ENCODE peak calls at places on chromosomes 4 and X, in five cellular contexts. V, O, D, J and F are unnamed samples.

GRCh38 chr4:184649971-184650855 is 675 bp downstream of the PRIMPOL start:
- DNase-seq in V (no peak), O (peak; percentile 32), D (peak; percentile 43), J (no peak), F (peak; percentile 49)

GRCh38 chr4:168854216-168854921 is 155.7 kb downstream of the CBR4 start:
- DNase-seq in V (no peak), O (no peak), D (no peak), J (no peak), F (no peak)

GRCh38 chrX:70452143-70452733 is 7.6 kb downstream of the DLG3 start:
- DNase-seq in V (peak; percentile 62), O (peak; percentile 49), D (peak; percentile 44), J (peak; percentile 37), F (peak; percentile 47)

GRCh38 chrX:139112432-139112831 is 400.9 kb upstream of the FGF13 start:
- DNase-seq in V (no peak), O (no peak), D (no peak), J (no peak), F (peak; percentile 75)

GRCh38 chrX:130746077-130746476 is 156.9 kb downstream of the ENOX2 start:
- DNase-seq in V (no peak), O (no peak), D (no peak), J (no peak), F (no peak)

GRCh38 chr4:4849106-4849505 is 10.4 kb upstream of the MSX1 start:
- DNase-seq in V (no peak), O (no peak), D (no peak), J (no peak), F (no peak)

GRCh38 chr4:86963697-86964096 is 28.9 kb downstream of the AFF1 start:
- DNase-seq in V (no peak), O (no peak), D (no peak), J (no peak), F (peak; percentile 55)

GRCh38 chr4:21046121-21046520 is 345.9 kb downstream of the PACRGL start:
- DNase-seq in V (no peak), O (no peak), D (peak; percentile 11), J (no peak), F (peak; percentile 68)

GRCh38 chr4:163665521-163666334 is 171.2 kb downstream of the TMA16 start:
- DNase-seq in V (no peak), O (no peak), D (no peak), J (no peak), F (peak; percentile 14)
- TF ChIP-seq CTCF in V (no peak), O (no peak), D (no peak), J (no peak), F (no peak)

DNA sequence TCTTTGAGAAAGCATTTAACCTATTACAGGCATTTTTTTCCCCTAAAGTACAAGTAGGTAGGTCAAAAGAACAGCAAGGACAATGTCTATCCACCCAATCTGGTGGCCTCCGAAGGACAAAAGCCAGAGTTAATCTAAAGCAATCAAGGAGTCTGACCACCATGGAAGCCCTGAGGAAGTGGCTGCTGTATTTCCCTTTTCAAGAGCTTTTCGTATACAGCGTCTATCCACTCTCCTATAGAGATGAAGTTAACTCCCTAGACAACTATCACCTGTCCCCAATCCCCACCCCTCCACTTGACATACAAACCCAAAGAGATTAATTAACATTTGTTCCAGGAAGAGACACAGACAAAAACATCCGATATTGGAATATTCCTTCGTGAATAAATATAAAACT is 85.5 kb downstream of the SNCA start:
- DNase-seq in V (no peak), O (no peak), D (no peak), J (no peak), F (no peak)
- TF ChIP-seq CTCF in V (no peak), O (no peak), D (no peak), J (no peak), F (no peak)

DNA sequence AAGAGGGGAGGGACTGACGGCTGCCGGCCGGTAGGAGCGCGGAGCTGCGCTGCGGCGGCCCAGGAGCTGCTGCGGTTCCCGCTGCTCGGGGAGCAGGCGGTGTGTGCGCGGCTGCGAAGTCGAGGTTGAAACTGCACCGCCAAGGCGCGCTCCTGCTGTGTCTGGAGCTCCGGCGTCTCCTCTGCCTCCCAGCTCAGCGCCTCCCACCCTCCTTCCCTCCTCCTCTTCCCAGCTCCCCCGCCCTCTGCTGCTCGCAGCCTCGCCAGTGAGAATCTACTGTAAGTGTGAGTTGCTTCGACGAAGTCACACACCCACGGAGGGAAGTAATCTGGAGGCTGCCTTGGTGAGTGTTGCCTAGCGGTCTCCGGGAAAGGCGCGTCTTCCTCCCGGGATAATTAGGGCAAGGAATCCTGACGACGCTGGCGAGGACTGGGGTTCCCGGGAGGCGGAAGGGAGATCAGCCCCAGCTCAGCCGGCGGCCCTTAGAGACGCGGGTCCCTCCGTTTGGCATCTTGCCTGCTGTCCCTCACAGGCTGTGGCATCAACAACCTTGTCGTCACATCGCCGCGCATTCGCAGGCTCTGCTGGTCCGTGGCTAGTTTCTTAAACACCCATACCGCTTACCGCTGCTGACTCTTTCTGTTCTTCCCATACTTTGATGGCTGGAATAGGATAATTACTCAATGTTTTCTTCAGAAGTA is at the start of gene EPHA5:
- DNase-seq in V (peak; percentile 55), O (peak; percentile 33), D (peak; percentile 91), J (peak; percentile 28), F (peak; percentile 78)
- TF ChIP-seq CTCF in V (no peak), O (no peak), D (peak; percentile 12), J (no peak), F (no peak)

DNA sequence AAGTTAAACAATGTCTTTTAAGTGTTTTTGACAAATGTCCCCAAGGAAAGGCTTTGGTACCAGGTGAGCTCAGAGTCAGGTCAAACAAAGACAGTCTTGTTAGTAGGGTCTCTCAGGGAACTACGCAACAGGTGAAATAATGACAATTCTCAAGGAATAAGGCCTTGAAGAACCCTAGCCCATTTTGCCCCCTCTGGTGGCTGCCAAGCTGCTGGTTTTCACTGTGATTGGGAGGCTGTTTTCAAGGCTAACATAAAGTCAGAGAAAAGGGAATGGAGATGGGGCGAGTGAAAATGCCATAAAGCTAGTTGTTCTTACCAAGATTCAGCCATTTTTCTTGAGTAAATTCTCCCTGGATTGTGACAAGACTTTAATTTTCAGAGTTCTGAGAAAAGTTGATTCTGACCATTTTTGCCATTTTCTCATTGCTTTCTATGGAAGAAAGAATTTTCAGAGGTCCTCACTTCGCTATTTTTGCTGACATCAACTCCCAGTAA is 58.7 kb downstream of the RWDD4 start:
- DNase-seq in V (no peak), O (no peak), D (peak; percentile 22), J (no peak), F (peak; percentile 17)
- TF ChIP-seq CTCF in V (peak; percentile 36), O (no peak), D (peak; percentile 49), J (no peak), F (no peak)

DNA sequence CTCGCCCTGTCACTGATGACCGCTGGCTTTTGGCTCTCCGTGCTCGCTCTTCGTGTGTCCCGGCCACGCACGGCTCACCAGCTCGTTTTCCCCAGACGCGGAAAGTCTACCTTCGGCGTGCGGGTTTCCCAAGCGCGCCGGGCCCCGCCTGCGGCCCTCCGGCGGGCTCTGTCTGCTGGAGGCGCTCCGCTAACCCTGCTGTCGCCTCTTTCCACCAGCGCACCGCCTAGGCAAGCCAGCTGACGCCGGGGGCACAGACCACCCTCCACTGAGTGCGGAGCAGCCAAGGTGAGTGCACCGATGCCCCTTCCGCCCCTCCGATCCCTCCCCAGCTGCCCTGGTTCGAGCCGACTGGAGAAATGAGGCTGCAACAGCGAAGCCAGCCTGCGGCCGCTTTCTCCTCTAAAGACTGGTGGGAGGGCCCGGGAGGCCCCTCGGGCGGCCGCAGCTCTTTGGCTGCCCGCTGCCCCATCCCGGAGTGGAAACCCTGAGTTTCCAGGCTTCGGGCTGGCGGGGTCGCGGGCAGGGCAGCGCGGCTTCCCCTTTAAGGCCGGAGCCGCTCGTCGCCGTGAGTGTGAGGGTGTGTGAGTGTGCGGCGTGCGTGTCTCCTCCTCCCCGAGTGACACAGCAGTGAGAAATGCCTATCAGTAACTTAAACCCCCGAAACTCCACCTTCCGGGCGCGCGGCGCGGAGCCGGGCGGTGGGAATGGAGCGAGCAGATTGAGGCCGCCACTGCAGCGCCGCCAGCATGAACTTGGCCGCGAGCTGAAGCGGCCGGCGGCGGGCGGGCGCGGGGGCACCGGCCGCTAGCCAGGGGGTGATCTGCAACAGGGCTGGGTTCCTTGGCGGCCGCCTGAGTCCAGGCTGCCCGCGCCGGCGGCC is at the start of gene MAMLD1:
- DNase-seq in V (no peak), O (peak; percentile 84), D (peak; percentile 80), J (peak; percentile 80), F (peak; percentile 74)
- TF ChIP-seq CTCF in V (no peak), O (no peak), D (no peak), J (peak; percentile 7), F (no peak)

GRCh38 chr4:7335363-7336066 is 99.2 kb downstream of the PSAPL1 start:
- DNase-seq in V (peak; percentile 63), O (no peak), D (peak; percentile 29), J (peak; percentile 57), F (peak; percentile 58)

GRCh38 chr4:7333024-7333780 is 101.5 kb downstream of the PSAPL1 start:
- DNase-seq in V (no peak), O (no peak), D (no peak), J (no peak), F (no peak)

GRCh38 chr4:7334521-7335275 is 100.0 kb downstream of the PSAPL1 start:
- DNase-seq in V (no peak), O (no peak), D (no peak), J (no peak), F (no peak)

GRCh38 chr4:7332216-7333023 is 102.3 kb downstream of the PSAPL1 start:
- DNase-seq in V (no peak), O (no peak), D (peak; percentile 54), J (no peak), F (peak; percentile 43)

GRCh38 chr4:7333801-7334421 is 100.8 kb downstream of the PSAPL1 start:
- DNase-seq in V (no peak), O (no peak), D (no peak), J (no peak), F (no peak)
- TF ChIP-seq CTCF in V (no peak), O (no peak), D (peak; percentile 10), J (no peak), F (no peak)

GRCh38 chr4:163109967-163110366 is 56.7 kb downstream of the NAF1 start:
- DNase-seq in V (no peak), O (no peak), D (no peak), J (no peak), F (no peak)

GRCh38 chr4:163108614-163109013 is 58.1 kb downstream of the NAF1 start:
- DNase-seq in V (no peak), O (no peak), D (no peak), J (no peak), F (no peak)

GRCh38 chr4:163111588-163111987 is 55.1 kb downstream of the NAF1 start:
- DNase-seq in V (no peak), O (no peak), D (peak; percentile 42), J (no peak), F (peak; percentile 9)

GRCh38 chr4:163110442-163110841 is 56.2 kb downstream of the NAF1 start:
- DNase-seq in V (no peak), O (no peak), D (no peak), J (no peak), F (no peak)

DNA sequence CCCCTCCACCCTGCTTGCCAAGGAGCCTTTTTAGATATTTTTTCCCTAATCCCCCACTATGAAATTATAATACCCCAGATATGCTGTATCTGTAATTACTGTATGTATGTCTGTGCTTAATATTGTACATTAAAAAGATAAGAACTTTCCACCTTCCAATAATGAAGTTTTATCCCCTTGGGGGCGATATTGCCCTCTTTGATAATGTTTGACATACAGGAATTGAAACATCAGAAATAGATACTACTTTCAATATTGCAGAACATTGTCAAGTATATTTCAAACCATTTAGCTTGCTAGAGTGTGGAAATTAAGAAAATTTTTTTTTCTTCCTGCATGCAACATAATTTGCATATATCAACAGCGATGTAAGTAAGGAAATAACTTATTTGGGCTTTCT is 58.9 kb downstream of the NAF1 start:
- DNase-seq in V (no peak), O (no peak), D (peak; percentile 51), J (no peak), F (peak; percentile 36)
- TF ChIP-seq CTCF in V (no peak), O (peak; percentile 13), D (peak; percentile 27), J (peak; percentile 33), F (peak; percentile 18)